ENCODE peak calls at places on chromosomes 7 and 10, in nine cellular contexts. Z is HCT116, B is aorta, O is mammary epithelial cell, R is Peyer's patch, D is brain microvascular endothelial cell, V is sigmoid colon, I is upper lobe of right lung, E is colonic mucosa. T is an unnamed sample.

GRCh38 chr7:79593819-79594218 is 140.4 kb upstream of the MAGI2 start:
- DNase-seq in I (no peak), R (no peak), E (no peak), Z (no peak), V (no peak), D (no peak), B (no peak), O (no peak), T (no peak)

GRCh38 chr7:12884856-12885440 is 197.5 kb downstream of the ARL4A start:
- DNase-seq in Z (no peak), I (no peak), O (no peak), E (no peak), D (no peak), B (no peak), V (no peak), R (no peak), T (no peak)

GRCh38 chr10:62860946-62861345 is 44.8 kb upstream of the EGR2 start:
- DNase-seq in O (no peak), B (no peak), E (no peak), V (no peak), Z (no peak), D (no peak), I (no peak), R (no peak), T (no peak)

GRCh38 chr7:76998263-76998666 is 33.9 kb downstream of the SPDYE17 start:
- DNase-seq in D (no peak), Z (no peak), V (no peak), B (no peak), E (no peak), O (no peak), I (peak; percentile 10), R (no peak), T (no peak)

GRCh38 chr10:132329565-132330485 is 2.2 kb upstream of the LRRC27 start:
- DNase-seq in E (no peak), D (peak; percentile 52), O (peak; percentile 11), I (no peak), B (no peak), V (peak; percentile 66), R (no peak), Z (no peak), T (no peak)

GRCh38 chr7:132574281-132574680 is 2.0 kb downstream of the PLXNA4 start:
- DNase-seq in E (no peak), R (no peak), I (no peak), B (no peak), O (no peak), V (no peak), D (no peak), Z (no peak), T (no peak)

GRCh38 chr7:5656233-5656632 is 125.2 kb downstream of the RNF216 start:
- DNase-seq in O (no peak), I (no peak), R (no peak), E (no peak), V (no peak), D (no peak), B (no peak), Z (no peak), T (no peak)

GRCh38 chr7:6227294-6227846 is 45.1 kb downstream of the CYTH3 start:
- DNase-seq in R (no peak), V (no peak), Z (no peak), I (no peak), D (no peak), B (no peak), O (no peak), E (no peak), T (no peak)

GRCh38 chr10:118374404-118374803 is 32.3 kb upstream of the FAM204A start:
- DNase-seq in Z (no peak), D (peak; percentile 26), I (no peak), V (no peak), O (peak; percentile 26), B (no peak), E (no peak), R (no peak), T (no peak)

GRCh38 chr10:132540456-132540855 is 2.9 kb downstream of the INPP5A start:
- DNase-seq in R (no peak), I (no peak), Z (no peak), D (peak; percentile 51), V (peak; percentile 80), E (no peak), O (no peak), B (peak; percentile 49), T (peak; percentile 36)

GRCh38 chr7:131265227-131265626 is 62.4 kb upstream of the MKLN1 start:
- DNase-seq in O (no peak), B (peak; percentile 61), Z (no peak), V (no peak), I (no peak), E (no peak), D (no peak), R (no peak), T (no peak)

GRCh38 chr7:148584154-148584827 is 6.3 kb upstream of the C7orf33 start:
- DNase-seq in Z (no peak), E (no peak), V (no peak), D (no peak), I (no peak), B (no peak), O (no peak), R (no peak), T (no peak)

GRCh38 chr7:64874114-64874513 is 29.0 kb upstream of the ZNF273 start:
- DNase-seq in B (no peak), D (no peak), E (no peak), R (no peak), Z (no peak), V (no peak), I (no peak), O (peak; percentile 69), T (no peak)

GRCh38 chr7:70795948-70796347 is 336.0 kb upstream of the GALNT17 start:
- DNase-seq in Z (no peak), R (no peak), I (no peak), V (no peak), D (no peak), B (no peak), O (no peak), E (no peak), T (no peak)

GRCh38 chr10:77392236-77392721 is 245.3 kb downstream of the KCNMA1 start:
- DNase-seq in R (no peak), B (no peak), D (peak; percentile 47), V (no peak), Z (no peak), I (no peak), E (no peak), O (no peak), T (no peak)

GRCh38 chr10:77388571-77388970 is 249.0 kb downstream of the KCNMA1 start:
- DNase-seq in D (no peak), E (no peak), V (no peak), B (no peak), R (no peak), Z (no peak), I (no peak), O (no peak), T (no peak)

GRCh38 chr10:77392851-77393250 is 244.8 kb downstream of the KCNMA1 start:
- DNase-seq in Z (peak; percentile 50), B (peak; percentile 72), O (peak; percentile 100), E (no peak), I (no peak), D (peak; percentile 93), R (no peak), V (no peak), T (peak; percentile 32)

GRCh38 chr10:77391605-77392235 is 245.9 kb downstream of the KCNMA1 start:
- DNase-seq in Z (peak; percentile 74), B (peak; percentile 91), I (peak; percentile 73), E (peak; percentile 85), D (peak; percentile 84), O (peak; percentile 78), V (peak; percentile 92), R (peak; percentile 18), T (peak; percentile 84)

DNA sequence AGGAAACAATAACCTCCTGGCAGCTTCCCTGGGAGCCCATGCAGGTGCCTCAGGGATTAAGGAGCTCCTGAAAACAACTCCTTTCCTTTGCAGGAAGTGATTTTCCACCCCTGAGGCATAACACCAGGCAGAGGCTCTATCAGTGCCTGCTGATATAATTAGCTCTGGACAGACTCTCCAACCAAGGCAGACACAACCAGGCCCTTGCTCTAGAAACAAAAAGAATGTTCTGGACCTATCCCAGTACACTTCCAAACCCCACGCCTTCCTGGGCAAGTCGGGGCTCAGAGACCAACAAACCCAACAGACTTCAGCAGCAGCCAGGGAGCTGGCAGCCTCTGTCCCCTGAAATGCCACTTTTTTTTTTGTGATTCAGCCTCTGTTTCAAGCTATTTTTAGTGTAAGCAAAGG is 247.1 kb downstream of the KCNMA1 start:
- DNase-seq in D (no peak), R (no peak), E (no peak), Z (no peak), V (no peak), B (peak; percentile 64), O (peak; percentile 35), I (no peak), T (no peak)
- H3K27ac ChIP-seq in D (peak overlapping the region; percentile 81), R (no peak overlapping the region), E (no peak overlapping the region), Z (no peak overlapping the region), V (peak overlapping the region; percentile 87), B (peak overlapping the region; percentile 99), O (peak overlapping the region; percentile 64), I (no peak overlapping the region), T (no peak overlapping the region)

GRCh38 chr7:48085942-48086341 is 3.1 kb upstream of the UPP1 start:
- DNase-seq in B (no peak), R (no peak), D (no peak), V (no peak), Z (no peak), O (no peak), I (no peak), E (no peak), T (no peak)
- H3K27ac ChIP-seq in B (no peak overlapping the region), R (peak overlapping the region; percentile 63), D (no peak overlapping the region), V (peak overlapping the region; percentile 56), Z (no peak overlapping the region), O (peak overlapping the region; percentile 99), I (peak overlapping the region; percentile 26), E (peak overlapping the region; percentile 46), T (no peak overlapping the region)

GRCh38 chr10:86415583-86415982 is 49.0 kb upstream of the GRID1 start:
- DNase-seq in B (no peak), Z (no peak), R (no peak), D (no peak), I (no peak), E (no peak), V (no peak), O (no peak), T (no peak)

GRCh38 chr10:86411281-86411841 is 44.8 kb upstream of the GRID1 start:
- DNase-seq in D (peak; percentile 94), V (no peak), I (no peak), R (peak; percentile 51), O (no peak), B (no peak), Z (no peak), E (peak; percentile 32), T (no peak)

GRCh38 chr10:86415099-86415498 is 48.5 kb upstream of the GRID1 start:
- DNase-seq in E (no peak), O (no peak), D (no peak), V (no peak), B (no peak), R (no peak), Z (no peak), I (no peak), T (no peak)

GRCh38 chr10:86411852-86412550 is 45.4 kb upstream of the GRID1 start:
- DNase-seq in V (no peak), I (no peak), R (no peak), E (no peak), B (no peak), Z (no peak), O (no peak), D (no peak), T (no peak)

GRCh38 chr10:86413046-86413728 is 46.6 kb upstream of the GRID1 start:
- DNase-seq in R (peak; percentile 44), Z (no peak), I (no peak), D (peak; percentile 29), E (no peak), B (no peak), V (no peak), O (no peak), T (no peak)
- H3K27ac ChIP-seq in R (peak overlapping the region; percentile 21), Z (no peak overlapping the region), I (no peak overlapping the region), D (no peak overlapping the region), E (no peak overlapping the region), B (peak overlapping the region; percentile 40), V (peak overlapping the region; percentile 71), O (no peak overlapping the region), T (no peak overlapping the region)

GRCh38 chr7:2843711-2844152 is 376 bp downstream of the GNA12 start:
- DNase-seq in E (no peak), V (peak; percentile 81), B (peak; percentile 62), D (no peak), I (peak; percentile 77), Z (no peak), R (peak; percentile 54), O (no peak), T (peak; percentile 72)
- H3K27ac ChIP-seq in E (no peak overlapping the region), V (peak overlapping the region; percentile 83), B (no peak overlapping the region), D (no peak overlapping the region), I (peak overlapping the region; percentile 63), Z (peak overlapping the region; percentile 70), R (peak overlapping the region; percentile 84), O (peak overlapping the region; percentile 30), T (peak overlapping the region; percentile 60)